ENCODE peak calls at places on chromosomes 12 and 14, in eight cellular contexts. Y, T, U, G, E, C, K and A are unnamed samples.

GRCh38 chr14:94474581-94475031 is 1.4 kb downstream of the SERPINA9 start:
- DNase-seq in K (no peak), U (no peak), C (no peak), E (no peak), T (peak; percentile 60), Y (no peak), G (no peak), A (no peak)

GRCh38 chr14:101948666-101949205 is 15.6 kb upstream of the DYNC1H1 start:
- DNase-seq in K (no peak), E (no peak), C (no peak), Y (no peak), T (no peak), G (no peak), U (no peak), A (no peak)

GRCh38 chr12:47904647-47905312 is at the start of gene VDR:
- DNase-seq in G (peak; percentile 75), T (peak; percentile 67), Y (peak; percentile 81), E (peak; percentile 69), U (peak; percentile 21), K (peak; percentile 67), C (peak; percentile 73), A (peak; percentile 82)

GRCh38 chr14:53493895-53494294 is 340.8 kb upstream of the DDHD1 start:
- DNase-seq in G (no peak), C (no peak), K (no peak), Y (no peak), E (no peak), U (no peak), T (no peak), A (no peak)

GRCh38 chr14:79585845-79586244 is 625.5 kb downstream of the DIO2 start:
- DNase-seq in U (no peak), K (no peak), C (no peak), G (no peak), T (no peak), Y (no peak), E (no peak), A (no peak)

GRCh38 chr14:38211258-38211735 is 3.6 kb downstream of the SSTR1 start:
- DNase-seq in U (no peak), C (no peak), E (no peak), Y (no peak), K (no peak), T (no peak), G (no peak), A (no peak)

GRCh38 chr12:105092336-105092735 is 8.1 kb upstream of the ALDH1L2 start:
- DNase-seq in U (no peak), Y (no peak), G (peak; percentile 84), T (no peak), E (no peak), C (no peak), K (no peak), A (no peak)

GRCh38 chr14:65134651-65135579 is 32.6 kb upstream of the MAX start:
- DNase-seq in G (peak; percentile 10), Y (no peak), E (no peak), T (no peak), K (no peak), U (no peak), C (no peak), A (no peak)

GRCh38 chr14:103723176-103724081 is 7.8 kb downstream of the ZFYVE21 start:
- DNase-seq in E (no peak), Y (no peak), G (no peak), T (no peak), C (no peak), U (no peak), K (no peak), A (no peak)

GRCh38 chr14:33393895-33394405 is 455.3 kb downstream of the NPAS3 start:
- DNase-seq in Y (no peak), G (peak; percentile 67), T (no peak), C (no peak), E (no peak), U (no peak), K (no peak), A (no peak)

GRCh38 chr12:94603434-94604068 is 46.8 kb downstream of the TMCC3 start:
- DNase-seq in E (peak; percentile 61), T (no peak), C (peak; percentile 62), Y (peak; percentile 54), U (no peak), G (peak; percentile 36), K (no peak), A (no peak)

GRCh38 chr12:69149262-69149661 is 90.1 kb upstream of the CPSF6 start:
- DNase-seq in G (no peak), C (no peak), K (no peak), E (no peak), T (no peak), U (no peak), Y (no peak), A (no peak)

GRCh38 chr12:7075931-7076330 is 15.4 kb downstream of the C1S start:
- DNase-seq in C (no peak), G (no peak), E (no peak), T (no peak), U (peak; percentile 56), K (no peak), Y (no peak), A (no peak)

GRCh38 chr14:24943024-24943423 is 106.9 kb downstream of the STXBP6 start:
- DNase-seq in G (peak; percentile 29), K (peak; percentile 31), U (no peak), T (no peak), E (no peak), Y (peak; percentile 13), C (no peak), A (no peak)

GRCh38 chr14:94389731-94390371 is 1.4 kb upstream of the SERPINA1 start:
- DNase-seq in T (no peak), E (no peak), C (no peak), Y (no peak), G (no peak), K (no peak), U (no peak), A (no peak)

GRCh38 chr12:49750027-49750977 is 8.9 kb downstream of the TMBIM6 start:
- DNase-seq in K (no peak), C (peak; percentile 44), U (no peak), T (peak; percentile 64), G (no peak), E (peak; percentile 44), Y (peak; percentile 73), A (peak; percentile 84)

GRCh38 chr12:124519741-124520140 is 47.7 kb downstream of the NCOR2 start:
- DNase-seq in K (peak; percentile 40), E (no peak), G (no peak), T (no peak), C (no peak), Y (no peak), U (no peak), A (no peak)

GRCh38 chr12:112183141-112183581 is 57.8 kb downstream of the TRAFD1 start:
- DNase-seq in E (no peak), Y (peak; percentile 71), K (no peak), C (no peak), G (no peak), T (peak; percentile 55), U (no peak), A (no peak)

GRCh38 chr12:46459111-46459510 is 86.5 kb upstream of the SLC38A2 start:
- DNase-seq in E (no peak), T (peak; percentile 73), K (no peak), U (peak; percentile 55), Y (no peak), C (peak; percentile 25), G (no peak), A (no peak)

GRCh38 chr14:87380054-87380453 is 612.9 kb downstream of the GALC start:
- DNase-seq in C (no peak), G (no peak), Y (no peak), K (no peak), E (no peak), T (no peak), U (no peak), A (no peak)

GRCh38 chr12:26633591-26634210 is 199.3 kb downstream of the ITPR2 start:
- DNase-seq in E (no peak), Y (no peak), T (no peak), G (no peak), K (no peak), C (no peak), U (no peak), A (no peak)